ENCODE peak calls at places on chromosomes 7 and 10, in eight cellular contexts. U, L, J, Y, W, R, N and M are unnamed samples. For H3K4me1, the result is how much of the 10 kb centered on the place peaks cover.

GRCh38 chr7:52475192-52475591 is 560.2 kb upstream of the POM121L12 start:
- DNase-seq in J (no peak), R (no peak), U (peak), L (no peak), W (no peak), N (no peak), Y (no peak), M (no peak)

GRCh38 chr10:80596391-80597257 is 58.9 kb downstream of the SH2D4B start:
- DNase-seq in R (no peak), U (peak), J (no peak), N (no peak), W (no peak), L (peak), Y (peak), M (peak)

GRCh38 chr7:158266817-158267736 is 320.5 kb downstream of the PTPRN2 start:
- DNase-seq in W (no peak), Y (peak), N (no peak), U (no peak), L (no peak), R (peak), J (no peak), M (peak)

GRCh38 chr7:96183163-96183562 is 138.7 kb downstream of the SLC25A13 start:
- DNase-seq in L (no peak), Y (no peak), U (no peak), R (no peak), N (no peak), J (no peak), W (no peak), M (no peak)

GRCh38 chr7:33981686-33982424 is 76.5 kb downstream of the BMPER start:
- DNase-seq in Y (no peak), J (no peak), N (no peak), R (no peak), L (no peak), W (no peak), U (no peak), M (no peak)

GRCh38 chr7:152158801-152159587 is 133.5 kb downstream of the GALNT11 start:
- DNase-seq in U (no peak), Y (peak), W (peak), N (no peak), R (no peak), J (no peak), L (no peak), M (no peak)

GRCh38 chr7:126803060-126803665 is 449.6 kb downstream of the GRM8 start:
- DNase-seq in R (no peak), L (peak), J (no peak), W (peak), U (peak), N (peak), Y (peak), M (no peak)

GRCh38 chr7:155570171-155570958 is 24.0 kb upstream of the CNPY1 start:
- DNase-seq in N (no peak), J (no peak), R (no peak), U (no peak), W (no peak), Y (no peak), L (no peak), M (no peak)

GRCh38 chr10:35896011-35896410 is 253.9 kb upstream of the FZD8 start:
- DNase-seq in W (no peak), Y (no peak), L (no peak), N (no peak), J (no peak), R (no peak), U (no peak), M (no peak)

GRCh38 chr7:143458263-143458662 is 15.0 kb downstream of the TAS2R60 start:
- DNase-seq in R (no peak), N (no peak), Y (no peak), L (no peak), U (no peak), J (no peak), W (no peak), M (no peak)

GRCh38 chr7:73770002-73770859 is at the start of gene CLDN3:
- DNase-seq in W (no peak), J (no peak), N (peak), R (peak), L (peak), U (peak), Y (peak), M (no peak)

GRCh38 chr10:28280652-28281051 is 22.2 kb downstream of the MPP7 start:
- DNase-seq in U (no peak), W (no peak), L (no peak), J (no peak), R (no peak), Y (no peak), N (no peak), M (no peak)

GRCh38 chr10:85542936-85543730 is 823.5 kb downstream of the GRID1 start:
- DNase-seq in W (no peak), L (no peak), U (no peak), Y (no peak), N (no peak), J (no peak), R (no peak), M (no peak)

GRCh38 chr10:12428447-12429135 is 79.2 kb downstream of the CAMK1D start:
- DNase-seq in Y (no peak), U (no peak), W (no peak), J (no peak), N (no peak), L (no peak), R (peak), M (no peak)

GRCh38 chr7:96306385-96307125 is 15.3 kb downstream of the SLC25A13 start:
- DNase-seq in L (no peak), W (no peak), R (no peak), N (no peak), J (no peak), Y (no peak), U (no peak), M (no peak)

GRCh38 chr7:66250711-66251110 is 45.6 kb downstream of the TPST1 start:
- DNase-seq in Y (no peak), W (no peak), J (no peak), N (no peak), R (no peak), L (peak), U (no peak), M (no peak)

GRCh38 chr7:30771859-30772429 is 727 bp downstream of the MINDY4 start:
- DNase-seq in L (peak), Y (no peak), N (no peak), W (no peak), U (peak), R (no peak), J (no peak), M (no peak)

GRCh38 chr10:15486404-15486803 is 115.3 kb upstream of the FAM171A1 start:
- DNase-seq in Y (no peak), W (no peak), U (no peak), N (no peak), R (no peak), L (no peak), J (no peak), M (no peak)

GRCh38 chr7:104862719-104863118 is 151.3 kb upstream of the KMT2E start:
- DNase-seq in U (peak), J (no peak), N (no peak), L (peak), W (no peak), R (no peak), Y (no peak), M (no peak)

GRCh38 chr7:73971315-73971700 is 56.7 kb upstream of the ELN start:
- DNase-seq in L (no peak), Y (no peak), R (no peak), J (no peak), N (no peak), W (peak), U (no peak), M (no peak)

GRCh38 chr7:95104739-95105138 is 197.3 kb downstream of the PPP1R9A start:
- DNase-seq in Y (no peak), J (no peak), L (no peak), W (no peak), R (no peak), N (no peak), U (no peak), M (no peak)

GRCh38 chr7:107878636-107879035 is 12.3 kb upstream of the DLD start:
- DNase-seq in L (no peak), R (no peak), Y (no peak), W (no peak), N (no peak), J (no peak), U (no peak), M (no peak)

GRCh38 chr10:11162828-11163599 is 145.3 kb downstream of the CELF2 start:
- DNase-seq in J (peak), U (no peak), N (no peak), L (no peak), Y (peak), R (no peak), W (peak), M (peak)

GRCh38 chr10:97102441-97102840 is 83.3 kb downstream of the SLIT1 start:
- DNase-seq in J (no peak), L (no peak), N (no peak), Y (no peak), R (no peak), U (no peak), W (no peak), M (no peak)

GRCh38 chr10:97099868-97100267 is 85.9 kb downstream of the SLIT1 start:
- DNase-seq in Y (no peak), U (no peak), W (no peak), L (no peak), N (no peak), R (no peak), J (no peak), M (no peak)

GRCh38 chr10:97099089-97099488 is 86.7 kb downstream of the SLIT1 start:
- DNase-seq in Y (no peak), L (no peak), J (no peak), W (no peak), N (no peak), U (no peak), R (peak), M (no peak)

GRCh38 chr10:97101166-97101940 is 84.4 kb downstream of the SLIT1 start:
- DNase-seq in W (no peak), Y (no peak), R (no peak), L (no peak), N (no peak), J (no peak), U (no peak), M (no peak)

GRCh38 chr10:97100657-97101056 is 85.1 kb downstream of the SLIT1 start:
- DNase-seq in U (no peak), J (no peak), Y (no peak), R (no peak), N (no peak), L (no peak), W (no peak), M (no peak)
- H3K4me1 ChIP-seq in U (under half), J (under half), Y (under half), R (under half), N (under half), L (under half), W (under half), M (under half)

DNA sequence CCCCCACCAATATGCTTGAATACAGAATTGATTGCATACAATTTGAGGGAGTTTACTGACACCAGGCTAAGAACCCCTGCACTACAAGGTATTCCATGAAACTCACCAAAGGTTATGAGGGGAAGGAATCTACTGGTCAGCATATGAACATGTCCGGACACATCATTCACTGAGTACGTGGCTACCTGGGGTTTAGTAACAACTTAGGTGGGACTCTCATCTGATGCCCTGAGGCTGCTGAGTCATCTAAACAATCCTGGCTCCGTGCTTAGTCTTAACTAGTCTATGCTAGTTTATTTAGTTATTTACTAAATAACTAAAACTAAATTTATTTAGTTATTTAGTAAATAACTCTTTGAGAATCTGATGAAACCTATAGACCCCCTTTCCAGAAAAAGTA is 11.3 kb downstream of the PI4K2A start:
- DNase-seq in R (no peak), N (no peak), W (no peak), U (no peak), J (no peak), L (no peak), Y (no peak), M (no peak)
- H3K27ac ChIP-seq in R (no peak), N (peak), W (no peak), U (peak), J (no peak), L (peak), Y (no peak), M (no peak)

DNA sequence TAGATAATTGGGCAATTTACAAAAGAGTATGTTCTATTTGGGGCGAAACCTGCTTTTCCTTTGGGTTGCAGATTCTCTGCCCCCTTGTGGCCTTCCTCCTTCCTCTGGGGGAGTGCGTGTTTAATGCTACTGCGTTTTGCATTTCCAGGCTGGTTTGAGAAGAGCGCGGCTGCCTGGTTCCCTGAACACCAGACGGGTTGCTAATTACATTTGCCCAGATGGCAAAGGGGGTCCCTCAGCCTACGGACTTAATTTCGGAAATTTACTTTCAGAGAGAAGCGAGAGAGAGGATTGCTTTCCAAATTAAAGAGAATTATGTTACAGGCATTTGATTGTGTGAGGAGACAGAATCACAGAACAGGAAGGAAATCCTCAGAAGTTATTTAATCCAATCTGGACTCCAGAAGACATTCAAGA is 91.9 kb upstream of the JAZF1 start:
- DNase-seq in R (no peak), J (no peak), N (peak), W (no peak), Y (peak), L (peak), U (peak), M (peak)
- TF ChIP-seq EP300 in R (no peak), J (no peak), N (no peak), W (no peak), Y (no peak), L (no peak), U (peak), M (no peak)

DNA sequence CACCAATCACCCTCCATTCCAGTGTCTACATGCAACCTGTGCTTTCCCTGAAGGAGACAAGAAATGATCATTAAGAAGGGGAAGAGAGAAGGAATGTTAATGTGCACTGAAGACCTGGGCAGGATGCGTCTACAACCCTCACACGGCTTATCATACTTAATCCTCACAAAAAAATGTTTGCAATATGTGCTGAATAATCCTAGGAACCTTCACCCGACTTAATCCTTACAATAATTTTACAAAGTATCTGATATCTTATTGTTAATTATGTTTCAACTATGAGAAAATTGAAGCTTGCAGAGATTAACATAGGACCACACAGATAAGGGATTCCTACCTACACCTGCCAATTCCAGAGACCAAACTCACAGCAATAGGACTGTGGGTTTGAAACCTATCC is 145.1 kb upstream of the NOBOX start:
- DNase-seq in R (no peak), N (no peak), U (no peak), W (no peak), L (no peak), Y (no peak), J (no peak), M (no peak)
- H3K4me1 ChIP-seq in R (under half), N (under half), U (under half), W (under half), L (under half), Y (under half), J (under half), M (under half)

DNA sequence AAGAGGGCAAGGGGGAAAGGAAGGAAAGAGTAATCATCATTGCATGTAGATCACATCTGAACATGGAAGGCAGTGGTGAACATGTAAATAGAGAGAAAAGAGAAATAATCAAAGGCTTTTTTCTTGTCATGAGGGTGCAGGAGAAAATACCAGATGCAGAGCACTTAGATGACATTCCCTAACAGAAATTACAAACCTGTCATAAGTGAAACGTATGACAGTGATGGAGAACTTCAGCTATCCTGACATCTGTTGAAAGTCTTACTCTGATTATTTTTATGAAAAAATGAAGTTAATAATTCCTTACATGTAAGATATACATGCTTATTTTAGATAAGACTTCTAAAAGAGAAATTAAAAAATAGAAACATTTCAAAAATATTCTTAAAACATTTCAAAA is 54.7 kb downstream of the BRAF start:
- DNase-seq in R (no peak), U (no peak), W (no peak), L (no peak), J (no peak), N (no peak), Y (no peak), M (no peak)
- H3K27ac ChIP-seq in R (no peak), U (no peak), W (no peak), L (no peak), J (no peak), N (no peak), Y (no peak), M (no peak)

GRCh38 chr10:23869548-23869947 is 339.4 kb upstream of the KIAA1217 start:
- DNase-seq in Y (no peak), R (no peak), U (no peak), L (no peak), W (no peak), J (no peak), N (no peak), M (no peak)
- TF ChIP-seq EP300 in Y (no peak), R (no peak), U (no peak), L (no peak), W (no peak), J (no peak), N (no peak), M (no peak)

GRCh38 chr10:79047875-79048638 is 20.7 kb upstream of the ZMIZ1 start:
- DNase-seq in N (no peak), U (peak), Y (no peak), R (no peak), L (no peak), W (no peak), J (no peak), M (peak)
- H3K4me1 ChIP-seq in N (under half), U (half or more), Y (under half), R (half or more), L (under half), W (under half), J (under half), M (under half)

GRCh38 chr7:138510003-138510402 is 49.9 kb downstream of the TRIM24 start:
- DNase-seq in Y (no peak), R (no peak), N (no peak), U (no peak), L (no peak), J (no peak), W (no peak), M (no peak)

GRCh38 chr7:138500892-138501291 is 40.8 kb downstream of the TRIM24 start:
- DNase-seq in L (no peak), W (no peak), Y (no peak), N (no peak), U (no peak), J (no peak), R (no peak), M (no peak)

GRCh38 chr7:138506764-138507163 is 46.7 kb downstream of the TRIM24 start:
- DNase-seq in L (no peak), N (no peak), U (no peak), J (no peak), R (no peak), W (no peak), Y (no peak), M (no peak)

GRCh38 chr7:138502023-138502767 is 42.1 kb downstream of the TRIM24 start:
- DNase-seq in L (no peak), W (no peak), J (no peak), N (no peak), R (no peak), U (no peak), Y (no peak), M (no peak)

GRCh38 chr7:138505361-138505873 is 45.4 kb downstream of the TRIM24 start:
- DNase-seq in U (no peak), W (no peak), Y (no peak), L (no peak), J (no peak), N (no peak), R (no peak), M (no peak)
- H3K27ac ChIP-seq in U (no peak), W (no peak), Y (no peak), L (no peak), J (no peak), N (no peak), R (no peak), M (no peak)

GRCh38 chr10:6445671-6446278 is 134.3 kb downstream of the PRKCQ start:
- DNase-seq in N (no peak), R (no peak), W (no peak), L (peak), J (no peak), Y (peak), U (peak), M (no peak)
- TF ChIP-seq EP300 in N (no peak), R (no peak), W (no peak), L (no peak), J (no peak), Y (no peak), U (no peak), M (no peak)